ENCODE peak calls at places on chromosomes 2 and 18, in seven cellular contexts. E, M, D, U, J, B and C are unnamed samples.

GRCh38 chr2:43450617-43451016 is 145.2 kb downstream of the THADA start:
- DNase-seq in E (no peak), M (no peak), D (no peak), U (no peak), J (no peak), B (no peak), C (no peak)

GRCh38 chr18:48615566-48616401 is 77.0 kb downstream of the CTIF start:
- DNase-seq in E (no peak), M (no peak), D (no peak), U (no peak), J (no peak), B (peak), C (no peak)

GRCh38 chr2:183427558-183427957 is 303.3 kb downstream of the NUP35 start:
- DNase-seq in E (no peak), M (no peak), D (no peak), U (no peak), J (no peak), B (no peak), C (no peak)

GRCh38 chr2:59427980-59428379 is 1125.5 kb downstream of the BCL11A start:
- DNase-seq in E (no peak), M (no peak), D (no peak), U (no peak), J (no peak), B (no peak), C (no peak)

GRCh38 chr2:240603846-240604245 is 17.3 kb downstream of the CAPN10 start:
- DNase-seq in E (no peak), M (no peak), D (no peak), U (no peak), J (no peak), B (no peak), C (no peak)

GRCh38 chr2:240192661-240193060 is 52.2 kb upstream of the OTOS start:
- DNase-seq in E (no peak), M (no peak), D (no peak), U (no peak), J (no peak), B (no peak), C (no peak)

GRCh38 chr2:231294116-231294515 is 95.7 kb downstream of the ARMC9 start:
- DNase-seq in E (no peak), M (no peak), D (no peak), U (no peak), J (no peak), B (no peak), C (no peak)

GRCh38 chr2:157782057-157782845 is 93.9 kb downstream of the ACVR1 start:
- DNase-seq in E (no peak), M (peak), D (peak), U (peak), J (no peak), B (no peak), C (peak)

GRCh38 chr18:23838801-23839366 is 149.6 kb downstream of the LAMA3 start:
- DNase-seq in E (no peak), M (no peak), D (peak), U (no peak), J (no peak), B (no peak), C (no peak)

GRCh38 chr2:240933966-240934700 is 28.0 kb downstream of the CROCC2 start:
- DNase-seq in E (no peak), M (no peak), D (no peak), U (no peak), J (no peak), B (no peak), C (peak)

GRCh38 chr2:196183172-196183473 is 11.7 kb upstream of the STK17B start:
- DNase-seq in E (no peak), M (no peak), D (no peak), U (no peak), J (no peak), B (no peak), C (no peak)

GRCh38 chr2:86807462-86808275 is 17.0 kb upstream of the CD8A start:
- DNase-seq in E (no peak), M (peak), D (peak), U (peak), J (no peak), B (no peak), C (peak)
- H3K9ac ChIP-seq in E (peak), M (peak), D (no peak), U (no peak), J (peak), B (no peak), C (no peak)

GRCh38 chr2:61671561-61672315 is 133.6 kb upstream of the XPO1 start:
- DNase-seq in E (no peak), M (peak), D (peak), U (peak), J (no peak), B (no peak), C (no peak)
- H3K9ac ChIP-seq in E (no peak), M (no peak), D (peak), U (no peak), J (no peak), B (no peak), C (no peak)

DNA sequence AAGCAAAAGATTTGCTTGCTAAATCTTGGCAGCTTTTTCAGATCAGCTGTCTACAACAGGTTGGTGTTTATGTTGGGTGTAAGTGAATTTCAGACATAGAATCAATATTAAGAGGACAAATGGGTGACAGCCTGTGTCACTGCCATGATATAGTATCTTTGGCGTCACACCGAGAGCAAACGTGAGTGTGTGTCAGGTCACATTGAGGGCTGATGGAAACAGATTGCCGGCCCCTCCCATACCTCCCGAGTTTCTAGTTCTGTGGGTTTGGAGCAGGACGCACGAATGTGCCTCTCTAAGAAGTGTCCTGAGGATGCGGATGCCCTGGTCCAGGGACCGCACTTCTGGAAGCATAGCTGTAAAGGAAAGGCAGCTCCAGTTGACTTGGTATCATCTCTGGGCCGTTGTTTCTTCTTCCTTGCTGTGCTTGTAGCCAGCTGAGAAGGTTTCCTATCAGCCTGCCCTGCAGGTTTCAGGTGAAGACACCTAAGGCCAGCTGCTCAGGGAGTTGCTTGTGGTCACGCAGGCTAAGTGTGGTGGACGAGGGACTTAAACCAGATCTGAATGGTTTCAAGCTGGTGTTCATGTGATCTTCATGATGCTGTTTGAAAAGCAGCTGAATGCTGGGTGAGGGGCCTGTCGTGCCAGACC is 6.4 kb downstream of the AGAP1 start:
- DNase-seq in E (no peak), M (no peak), D (no peak), U (no peak), J (no peak), B (no peak), C (no peak)
- H3K9ac ChIP-seq in E (no peak), M (no peak), D (no peak), U (no peak), J (no peak), B (no peak), C (no peak)

DNA sequence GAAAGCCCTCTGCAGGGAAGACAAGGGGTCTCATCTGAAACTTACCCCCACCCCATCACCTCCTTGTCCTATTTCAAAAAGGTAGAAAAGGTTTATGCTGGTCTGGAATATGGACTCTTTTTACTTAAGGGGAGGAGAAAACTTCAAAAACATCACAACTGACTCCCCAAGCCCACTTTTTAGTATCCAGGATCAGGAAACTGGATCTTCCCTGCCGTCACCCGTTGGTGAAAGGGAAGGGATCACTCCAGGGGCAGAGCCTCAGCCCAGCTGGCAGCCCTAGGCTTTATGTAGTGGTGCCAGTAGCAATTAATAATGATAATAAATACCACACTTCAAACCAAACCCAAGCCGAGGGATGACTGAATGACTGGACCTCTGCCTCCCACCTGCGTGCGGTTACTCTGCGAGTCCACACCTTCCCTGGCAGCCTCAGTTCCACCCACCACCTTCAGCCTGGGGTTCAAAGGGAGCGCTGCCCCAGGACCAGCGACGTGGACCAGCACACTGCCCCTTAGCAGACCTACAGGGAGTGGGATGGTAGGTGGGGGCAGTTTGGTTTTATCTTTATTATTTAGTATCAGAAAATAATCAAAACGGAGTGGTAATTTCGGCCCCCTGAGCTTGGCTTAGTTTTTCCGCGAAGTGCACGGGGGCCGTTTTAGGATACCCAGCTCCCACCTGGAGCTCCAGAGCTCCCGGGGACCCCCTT is 4.9 kb upstream of the GATA6 start:
- DNase-seq in E (no peak), M (no peak), D (no peak), U (no peak), J (no peak), B (no peak), C (no peak)
- H3K9ac ChIP-seq in E (no peak), M (no peak), D (no peak), U (no peak), J (no peak), B (no peak), C (no peak)

GRCh38 chr18:55249572-55249971 is 290.3 kb upstream of the CCDC68 start:
- DNase-seq in E (no peak), M (no peak), D (no peak), U (no peak), J (no peak), B (no peak), C (no peak)
- H3K9ac ChIP-seq in E (no peak), M (no peak), D (no peak), U (no peak), J (no peak), B (no peak), C (no peak)

GRCh38 chr2:229447227-229447626 is 176.1 kb upstream of the PID1 start:
- DNase-seq in E (no peak), M (no peak), D (no peak), U (no peak), J (no peak), B (no peak), C (no peak)

GRCh38 chr2:229445013-229445412 is 173.9 kb upstream of the PID1 start:
- DNase-seq in E (peak), M (peak), D (peak), U (peak), J (no peak), B (no peak), C (no peak)

GRCh38 chr2:229446316-229446715 is 175.2 kb upstream of the PID1 start:
- DNase-seq in E (no peak), M (no peak), D (peak), U (no peak), J (no peak), B (no peak), C (no peak)

GRCh38 chr2:229443869-229444268 is 172.8 kb upstream of the PID1 start:
- DNase-seq in E (no peak), M (no peak), D (no peak), U (no peak), J (no peak), B (no peak), C (no peak)

DNA sequence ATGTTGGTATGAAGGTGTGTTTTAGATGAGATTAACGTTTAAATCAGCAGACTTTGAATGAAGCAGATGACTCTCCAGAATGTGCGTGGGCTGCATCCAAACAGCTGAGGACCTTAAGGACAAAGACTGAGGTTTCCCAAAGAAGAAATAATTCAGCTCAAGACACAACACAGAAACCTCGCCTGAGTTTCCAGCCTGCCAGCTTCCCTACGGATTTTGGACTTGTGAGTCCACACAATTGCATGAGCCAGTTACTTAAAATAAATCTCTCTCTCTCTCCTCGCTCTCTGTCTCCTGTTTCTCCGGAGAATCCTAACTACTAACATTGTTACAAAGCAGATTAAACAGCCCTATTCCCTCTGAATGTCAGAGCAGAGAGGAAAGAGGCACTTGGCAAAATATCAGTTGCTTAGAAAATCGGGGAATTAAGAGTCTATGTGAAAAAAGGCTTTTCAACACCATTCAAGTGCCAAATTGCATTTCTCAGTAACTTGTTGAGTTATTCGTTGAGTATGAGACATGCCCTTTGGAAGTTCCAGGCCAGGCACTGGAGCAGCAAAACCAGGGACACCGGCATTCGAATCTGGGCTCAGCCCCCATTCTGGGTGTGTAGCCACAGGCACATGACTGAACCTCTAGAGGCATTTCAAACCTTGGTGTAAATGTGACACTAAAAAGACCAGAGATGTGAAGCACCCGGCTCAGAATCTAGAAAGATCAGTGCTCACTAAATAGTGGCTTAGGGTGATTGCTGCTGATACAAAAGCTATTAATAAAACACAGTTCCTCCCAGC is 174.6 kb upstream of the PID1 start:
- DNase-seq in E (no peak), M (no peak), D (peak), U (peak), J (no peak), B (no peak), C (no peak)
- H3K9ac ChIP-seq in E (peak), M (no peak), D (peak), U (peak), J (no peak), B (no peak), C (peak)

DNA sequence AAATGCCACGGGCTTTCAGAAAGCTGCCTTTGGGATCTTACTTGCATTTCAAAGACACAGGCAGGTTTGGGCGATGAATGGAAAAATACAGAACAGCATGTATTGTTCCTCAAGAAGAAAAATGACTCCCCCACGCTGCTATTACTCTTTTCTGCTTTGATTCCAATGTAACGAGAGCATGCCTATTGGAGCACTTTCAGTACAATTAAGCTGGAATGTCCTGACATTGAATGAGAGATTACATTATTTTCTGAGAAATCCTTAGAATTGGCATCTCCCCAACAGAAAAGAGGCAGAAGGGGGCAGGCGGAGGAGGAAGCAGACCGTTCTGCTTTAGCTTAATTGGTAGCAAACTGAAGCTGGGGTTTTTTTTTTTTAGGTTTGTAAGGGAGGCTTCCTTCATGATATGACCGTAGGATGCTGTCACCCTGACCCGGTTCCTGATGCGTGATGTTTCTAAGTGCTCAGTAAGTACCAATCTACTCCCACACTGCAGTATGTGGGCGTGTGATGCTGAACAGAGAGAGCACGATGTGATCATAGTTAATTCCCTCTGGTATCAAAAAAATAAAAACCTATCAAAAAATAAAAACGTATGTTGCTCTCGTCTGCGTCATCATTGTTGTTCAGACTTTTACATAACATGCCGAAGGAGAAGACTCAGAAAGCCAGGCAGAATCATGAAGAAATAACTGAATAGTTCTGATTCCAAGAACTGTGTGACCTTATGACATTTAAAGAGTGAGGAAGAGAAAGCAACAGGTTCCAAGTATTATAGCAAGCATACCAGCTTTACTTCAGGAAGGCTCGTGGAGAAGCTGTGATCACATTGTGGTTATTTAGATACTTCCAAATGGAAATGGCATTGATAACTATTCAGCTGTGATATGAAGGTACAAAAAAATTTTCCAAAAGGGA is 40.5 kb downstream of the LONRF2 start:
- DNase-seq in E (no peak), M (no peak), D (peak), U (peak), J (no peak), B (peak), C (no peak)
- H3K9ac ChIP-seq in E (no peak), M (no peak), D (peak), U (no peak), J (no peak), B (peak), C (no peak)

GRCh38 chr2:216285641-216286156 is 86.6 kb downstream of the MARCHF4 start:
- DNase-seq in E (no peak), M (no peak), D (no peak), U (no peak), J (peak), B (no peak), C (peak)
- H3K9ac ChIP-seq in E (no peak), M (no peak), D (no peak), U (no peak), J (no peak), B (no peak), C (no peak)